ENCODE peak calls at places on chromosomes 13 and 19, in five cellular contexts. B is upper lobe of right lung; F is cardiac muscle cell; U is GM23248; V is activated CD8-positive, alpha-beta memory T cell treated with anti-CD3 and anti-CD28 coated beads, Interleukin-2, amount 10 ng/mL, durations not matched to agents 7 days and 5 days. T is an unnamed sample.

GRCh38 chr19:41449079-41449864 is 6.3 kb downstream of the ERICH4 start:
- DNase-seq in F (peak), U (peak), B (peak), V (peak), T (no peak)

GRCh38 chr19:44925114-44925891 is 10.9 kb downstream of the APOC1 start:
- DNase-seq in V (no peak), U (peak), B (peak), F (peak), T (no peak)

GRCh38 chr13:40329682-40330485 is 336.6 kb downstream of the FOXO1 start:
- DNase-seq in F (peak), B (no peak), V (no peak), U (no peak), T (no peak)

GRCh38 chr13:62085832-62086231 is 670.2 kb upstream of the PCDH20 start:
- DNase-seq in F (no peak), V (no peak), U (no peak), B (no peak), T (no peak)

GRCh38 chr13:49235856-49236431 is 11.8 kb upstream of the CDADC1 start:
- DNase-seq in F (no peak), B (no peak), V (no peak), U (no peak), T (no peak)

GRCh38 chr13:38539632-38540031 is 147.2 kb upstream of the FREM2 start:
- DNase-seq in V (no peak), B (no peak), F (no peak), U (no peak), T (no peak)

GRCh38 chr13:97743946-97744345 is 209.5 kb upstream of the IPO5 start:
- DNase-seq in V (no peak), F (peak), U (peak), B (no peak), T (no peak)

GRCh38 chr13:79637086-79637763 is 156.3 kb downstream of the NDFIP2 start:
- DNase-seq in F (peak), V (no peak), B (no peak), U (no peak), T (no peak)

GRCh38 chr19:18441804-18442788 is 4.2 kb upstream of the ISYNA1 start:
- DNase-seq in F (no peak), U (no peak), B (no peak), V (no peak), T (no peak)

GRCh38 chr13:79901336-79901735 is 420.4 kb downstream of the NDFIP2 start:
- DNase-seq in V (no peak), U (peak), F (peak), B (no peak), T (no peak)

GRCh38 chr13:112055417-112056206 is 11.3 kb upstream of the SOX1 start:
- DNase-seq in B (no peak), F (no peak), V (no peak), U (no peak), T (no peak)

GRCh38 chr19:11674067-11674492 is 64.7 kb downstream of the ZNF823 start:
- DNase-seq in U (peak), F (no peak), B (no peak), V (no peak), T (no peak)

GRCh38 chr13:77377016-77377415 is 50.1 kb upstream of the MYCBP2 start:
- DNase-seq in F (no peak), B (no peak), V (no peak), U (no peak), T (no peak)

GRCh38 chr13:114027826-114028225 is 54.0 kb upstream of the C13orf46 start:
- DNase-seq in V (no peak), U (no peak), B (no peak), F (no peak), T (no peak)

GRCh38 chr13:23558675-23559536 is 11.3 kb upstream of the TNFRSF19 start:
- DNase-seq in V (no peak), F (peak), U (peak), B (peak), T (no peak)

T was measured in mesenteric fat pad.